ENCODE peak calls at places on chromosome 15, in nine cellular contexts. Q is AG20443, D is NCI-H524, Y is NCI-H460, K is hypothalamus, G is NCI-H2081, M is cerebellum, A is tibial artery, O is amniotic stem cell. L is an unnamed sample.

GRCh38 chr15:80915462-80915861 is 74.2 kb downstream of the MESD start:
- DNase-seq in O (no peak), G (no peak), Y (no peak), D (peak), A (no peak), K (no peak), M (no peak), Q (no peak), L (no peak)

GRCh38 chr15:82173108-82173507 is 89.4 kb downstream of the EFL1 start:
- DNase-seq in K (no peak), G (no peak), Q (no peak), A (no peak), M (no peak), O (no peak), Y (no peak), D (no peak), L (no peak)

GRCh38 chr15:92906563-92907081 is 6.5 kb downstream of the CHD2 start:
- DNase-seq in Q (no peak), K (no peak), M (no peak), G (no peak), Y (no peak), D (no peak), O (no peak), A (no peak), L (peak)

GRCh38 chr15:25739687-25740121 is 123.4 kb downstream of the ATP10A start:
- DNase-seq in K (no peak), G (peak), Y (no peak), Q (peak), M (no peak), D (peak), A (no peak), O (no peak), L (peak)

GRCh38 chr15:85690546-85691226 is 104.0 kb downstream of the KLHL25 start:
- DNase-seq in D (no peak), M (no peak), G (no peak), Q (no peak), K (no peak), Y (no peak), O (no peak), A (no peak), L (no peak)

GRCh38 chr15:66932634-66933024 is 132.8 kb upstream of the SMAD3 start:
- DNase-seq in D (no peak), Y (no peak), K (no peak), A (peak), M (no peak), O (no peak), Q (no peak), G (no peak), L (no peak)

GRCh38 chr15:77335298-77335697 is 84.6 kb downstream of the PEAK1 start:
- DNase-seq in Q (no peak), G (no peak), Y (no peak), A (no peak), D (no peak), K (no peak), M (no peak), O (no peak), L (peak)

GRCh38 chr15:90881181-90881977 is 2.9 kb upstream of the FES start:
- DNase-seq in O (no peak), G (no peak), Q (no peak), K (no peak), A (peak), D (no peak), Y (no peak), M (no peak), L (no peak)

GRCh38 chr15:101019351-101019750 is 100.2 kb downstream of the LRRK1 start:
- DNase-seq in Q (no peak), K (no peak), A (no peak), G (no peak), M (no peak), Y (no peak), D (no peak), O (no peak), L (no peak)

GRCh38 chr15:61051570-61052031 is 177.5 kb downstream of the RORA start:
- DNase-seq in K (no peak), O (peak), M (peak), G (peak), Y (peak), A (peak), D (peak), Q (peak), L (peak)

GRCh38 chr15:61186905-61187865 is 41.9 kb downstream of the RORA start:
- DNase-seq in D (peak), Y (no peak), Q (no peak), K (peak), G (no peak), O (no peak), M (peak), A (no peak), L (no peak)

GRCh38 chr15:68407141-68407885 is 24.6 kb downstream of the ITGA11 start:
- DNase-seq in K (no peak), G (no peak), O (no peak), M (no peak), A (peak), Q (no peak), D (no peak), Y (no peak), L (no peak)

GRCh38 chr15:72487070-72487797 is 13.1 kb downstream of the ARIH1 start:
- DNase-seq in D (no peak), G (no peak), K (no peak), A (no peak), M (no peak), Q (no peak), Y (no peak), O (no peak), L (no peak)

GRCh38 chr15:65334586-65335231 is 30.2 kb downstream of the RNU5B-1 start:
- DNase-seq in O (no peak), Y (no peak), D (peak), A (no peak), G (no peak), M (no peak), K (no peak), Q (no peak), L (no peak)

GRCh38 chr15:45151998-45152828 is 22.4 kb downstream of the DUOX1 start:
- DNase-seq in G (no peak), D (no peak), K (no peak), O (no peak), Q (no peak), A (no peak), Y (no peak), M (no peak), L (no peak)

GRCh38 chr15:48796930-48797329 is 13.9 kb downstream of the CEP152 start:
- DNase-seq in K (no peak), G (no peak), D (no peak), Y (no peak), M (no peak), A (no peak), Q (no peak), O (peak), L (no peak)

GRCh38 chr15:98721166-98721565 is 72.8 kb downstream of the IGF1R start:
- DNase-seq in O (no peak), Y (no peak), K (no peak), D (no peak), Q (no peak), G (no peak), A (no peak), M (no peak), L (no peak)

GRCh38 chr15:31974855-31975421 is 55.4 kb upstream of the CHRNA7 start:
- DNase-seq in D (peak), M (peak), Y (peak), Q (peak), A (no peak), O (no peak), G (peak), K (peak), L (no peak)

GRCh38 chr15:85905626-85906025 is 110.9 kb upstream of the KLHL25 start:
- DNase-seq in A (no peak), G (no peak), Q (no peak), K (no peak), O (no peak), Y (no peak), M (no peak), D (no peak), L (no peak)

L was measured in MG63.